ENCODE peak calls at places on chromosomes 1 and 21, in five cellular contexts. U is tibial artery, K is choroid plexus epithelial cell, Z is PC-9, I is H1. E is an unnamed sample.

GRCh38 chr1:69568435-69569280 is 936 bp downstream of the LRRC7 start:
- DNase-seq in U (peak; percentile 45), K (no peak), Z (no peak), I (no peak), E (no peak)

GRCh38 chr1:194174528-194174927 is 988.1 kb upstream of the B3GALT2 start:
- DNase-seq in U (no peak), K (no peak), Z (no peak), I (no peak), E (no peak)

GRCh38 chr1:169027607-169028320 is 78.7 kb upstream of the ATP1B1 start:
- DNase-seq in U (no peak), K (no peak), Z (no peak), I (no peak), E (no peak)

GRCh38 chr1:31790140-31790539 is 25.7 kb downstream of the SPOCD1 start:
- DNase-seq in U (peak; percentile 27), K (no peak), Z (no peak), I (no peak), E (no peak)

GRCh38 chr1:178869114-178869697 is 1.7 kb downstream of the ANGPTL1 start:
- DNase-seq in U (no peak), K (peak; percentile 87), Z (no peak), I (no peak), E (no peak)

GRCh38 chr1:52551476-52552235 is 1.2 kb downstream of the TUT4 start:
- DNase-seq in U (no peak), K (peak; percentile 60), Z (no peak), I (no peak), E (peak; percentile 33)

GRCh38 chr1:1082239-1083180 is 8.4 kb upstream of the RNF223 start:
- DNase-seq in U (peak; percentile 65), K (no peak), Z (no peak), I (no peak), E (peak; percentile 12)

GRCh38 chr1:175450219-175450618 is 257.6 kb upstream of the KIAA0040 start:
- DNase-seq in U (no peak), K (no peak), Z (no peak), I (no peak), E (no peak)

GRCh38 chr1:168096296-168097165 is 40.2 kb downstream of the GPR161 start:
- DNase-seq in U (no peak), K (no peak), Z (no peak), I (no peak), E (no peak)

GRCh38 chr1:237191403-237191802 is 149.4 kb downstream of the RYR2 start:
- DNase-seq in U (no peak), K (no peak), Z (no peak), I (no peak), E (no peak)

GRCh38 chr1:13228343-13228781 is 2.4 kb upstream of the PRAMEF18 start:
- DNase-seq in U (no peak), K (no peak), Z (no peak), I (no peak), E (peak; percentile 12)

GRCh38 chr1:227312364-227313025 is 5.8 kb downstream of the CDC42BPA start:
- DNase-seq in U (no peak), K (no peak), Z (peak; percentile 38), I (no peak), E (no peak)

GRCh38 chr1:53448241-53448841 is 10.9 kb upstream of the DMRTB1 start:
- DNase-seq in U (no peak), K (no peak), Z (no peak), I (peak; percentile 47), E (no peak)

GRCh38 chr1:155226910-155227260 is 18.4 kb downstream of the MTX1 start:
- DNase-seq in U (peak; percentile 74), K (peak; percentile 41), Z (peak; percentile 46), I (no peak), E (peak; percentile 65)

GRCh38 chr1:17582124-17582768 is 42.7 kb downstream of the ARHGEF10L start:
- DNase-seq in U (no peak), K (no peak), Z (no peak), I (no peak), E (no peak)

GRCh38 chr1:62585481-62586155 is 11.7 kb upstream of the ANGPTL3 start:
- DNase-seq in U (no peak), K (no peak), Z (no peak), I (no peak), E (no peak)

GRCh38 chr1:25432364-25432719 is 1.6 kb downstream of the MACO1 start:
- DNase-seq in U (no peak), K (no peak), Z (no peak), I (no peak), E (no peak)

GRCh38 chr1:243841507-243841906 is 8.5 kb downstream of the AKT3 start:
- DNase-seq in U (no peak), K (peak; percentile 79), Z (no peak), I (no peak), E (no peak)

GRCh38 chr21:46289655-46290178 is 3.6 kb downstream of the YBEY start:
- DNase-seq in U (no peak), K (no peak), Z (no peak), I (no peak), E (no peak)

GRCh38 chr1:102627145-102627544 is 481.2 kb downstream of the COL11A1 start:
- DNase-seq in U (no peak), K (no peak), Z (no peak), I (no peak), E (no peak)

GRCh38 chr1:59012378-59012777 is 228.5 kb upstream of the JUN start:
- DNase-seq in U (no peak), K (no peak), Z (no peak), I (no peak), E (no peak)

GRCh38 chr1:236144446-236145150 is 2.3 kb downstream of the GPR137B start:
- DNase-seq in U (no peak), K (peak; percentile 26), Z (no peak), I (no peak), E (no peak)

GRCh38 chr1:8006037-8006963 is 19.8 kb downstream of the ERRFI1 start:
- DNase-seq in U (no peak), K (peak; percentile 50), Z (no peak), I (no peak), E (no peak)
- TF ChIP-seq CTCF in U (no peak), K (no peak), Z (no peak), I (no peak), E (no peak)

GRCh38 chr1:108961752-108962486 is 1.4 kb downstream of the CLCC1 start:
- DNase-seq in U (no peak), K (no peak), Z (no peak), I (no peak), E (no peak)
- H3K4me3 ChIP-seq in U (peak overlapping the region; percentile 75), K (peak overlapping the region; percentile 83), Z (peak overlapping the region; percentile 79), I (peak overlapping the region; percentile 82), E (no peak overlapping the region)

GRCh38 chr1:195804547-195804946 is 803.7 kb downstream of the KCNT2 start:
- DNase-seq in U (no peak), K (no peak), Z (no peak), I (no peak), E (no peak)
- TF ChIP-seq CTCF in U (no peak), K (peak; percentile 4), Z (peak; percentile 43), I (no peak), E (no peak)

DNA sequence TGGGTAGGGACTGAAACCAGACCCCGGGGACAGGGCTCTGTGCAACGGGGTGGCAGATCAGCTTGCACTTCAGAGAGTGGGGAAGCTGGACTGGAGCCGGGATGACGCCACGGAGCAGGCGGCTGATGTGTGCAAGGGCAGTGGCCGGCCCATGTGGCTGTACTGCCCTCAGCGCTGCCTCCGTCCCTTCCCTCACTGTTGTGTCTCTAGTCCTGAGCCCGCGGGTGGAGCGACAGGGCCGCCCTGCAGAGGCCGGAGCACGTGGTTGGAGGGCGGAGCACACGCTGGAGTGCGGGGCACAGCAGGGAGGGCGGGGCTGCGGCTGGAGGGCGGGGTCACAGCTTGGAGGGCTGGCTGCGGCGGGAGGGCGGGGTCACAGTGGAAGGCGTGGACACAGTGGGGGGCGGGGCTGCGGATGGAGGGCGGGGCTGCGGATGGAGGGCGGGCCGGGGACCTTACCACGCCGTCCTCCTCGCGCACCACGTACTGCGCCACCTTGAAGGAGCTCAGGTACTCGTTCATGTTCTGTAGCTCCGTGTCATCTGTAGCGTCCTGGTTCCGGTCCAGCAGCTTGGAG is 52.4 kb downstream of the CHD5 start:
- DNase-seq in U (no peak), K (peak; percentile 64), Z (peak; percentile 57), I (peak; percentile 71), E (peak; percentile 79)
- H3K4me3 ChIP-seq in U (no peak overlapping the region), K (no peak overlapping the region), Z (no peak overlapping the region), I (no peak overlapping the region), E (no peak overlapping the region)

GRCh38 chr1:202170726-202171125 is 10.3 kb upstream of the PTPN7 start:
- DNase-seq in U (no peak), K (no peak), Z (no peak), I (no peak), E (no peak)
- TF ChIP-seq CTCF in U (no peak), K (no peak), Z (no peak), I (no peak), E (no peak)

DNA sequence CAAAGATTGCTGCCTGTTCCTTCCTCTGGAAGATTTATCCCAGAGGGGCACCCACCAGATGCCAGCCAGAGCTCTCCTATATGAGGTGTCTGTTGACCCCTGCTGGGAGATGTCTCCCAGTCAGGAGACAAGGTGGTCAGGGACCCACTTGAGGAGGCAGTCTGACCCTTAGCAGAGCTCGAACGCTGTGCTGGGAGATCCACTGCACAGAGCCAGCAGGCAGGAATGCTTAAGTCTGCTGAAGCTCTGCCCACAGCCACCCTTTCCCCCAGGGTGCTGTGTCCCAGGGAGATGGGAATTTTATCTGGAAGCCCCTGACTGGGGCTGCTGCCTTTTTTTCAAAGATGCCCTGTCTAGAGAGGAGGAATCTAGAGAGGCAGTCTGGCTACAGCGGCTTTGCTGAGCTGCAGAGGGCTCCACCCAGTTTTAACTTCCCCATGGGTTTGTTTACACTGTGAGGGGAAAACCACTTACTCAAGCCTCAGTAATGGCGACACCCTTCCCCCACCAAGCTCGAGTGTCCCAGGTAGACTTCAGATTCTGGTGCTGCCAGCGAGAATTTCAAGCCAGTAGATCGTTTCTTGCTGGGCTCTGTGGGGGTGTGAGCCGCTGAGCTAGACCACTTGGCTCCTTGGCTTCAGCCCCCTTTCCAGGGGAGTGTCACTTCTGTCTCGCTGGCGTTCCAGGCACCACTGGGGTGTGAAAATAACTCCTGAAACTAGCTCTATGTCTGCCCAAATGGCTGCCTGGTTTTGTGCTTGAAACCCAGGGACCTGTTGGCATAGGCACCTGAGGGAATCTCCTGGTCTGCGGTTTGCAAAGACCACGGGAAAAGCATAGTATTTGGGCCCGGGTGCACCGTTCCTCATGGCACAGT is 51.1 kb upstream of the PDC start:
- DNase-seq in U (peak; percentile 42), K (peak; percentile 31), Z (no peak), I (no peak), E (no peak)
- H3K4me3 ChIP-seq in U (no peak overlapping the region), K (no peak overlapping the region), Z (no peak overlapping the region), I (no peak overlapping the region), E (no peak overlapping the region)

GRCh38 chr1:157141212-157141855 is 3.1 kb upstream of the ETV3 start:
- DNase-seq in U (no peak), K (no peak), Z (no peak), I (no peak), E (no peak)
- TF ChIP-seq CTCF in U (no peak), K (no peak), Z (no peak), I (no peak), E (no peak)

GRCh38 chr21:42117229-42118048 is 46.3 kb downstream of the UMODL1 start:
- DNase-seq in U (peak; percentile 86), K (peak; percentile 81), Z (peak; percentile 47), I (no peak), E (peak; percentile 83)
- H3K4me3 ChIP-seq in U (no peak overlapping the region), K (no peak overlapping the region), Z (no peak overlapping the region), I (no peak overlapping the region), E (no peak overlapping the region)

GRCh38 chr21:14452031-14452778 is 69.3 kb upstream of the HSPA13 start:
- DNase-seq in U (no peak), K (peak; percentile 22), Z (no peak), I (no peak), E (no peak)
- TF ChIP-seq CTCF in U (no peak), K (no peak), Z (no peak), I (no peak), E (no peak)

GRCh38 chr1:173827611-173828010 is 2.9 kb upstream of the CENPL start:
- DNase-seq in U (no peak), K (peak; percentile 10), Z (no peak), I (no peak), E (no peak)
- H3K4me3 ChIP-seq in U (no peak overlapping the region), K (no peak overlapping the region), Z (no peak overlapping the region), I (no peak overlapping the region), E (no peak overlapping the region)

E was measured in adrenal gland.